ENCODE peak calls at places on chromosome 5, in seven cellular contexts. I, H, K, J, D, R and X are unnamed samples.

GRCh38 chr5:98791110-98791509 is 17.6 kb downstream of the RGMB start:
- DNase-seq in I (no peak), H (no peak), K (no peak), J (no peak), D (no peak), R (no peak), X (no peak)

GRCh38 chr5:120942551-120942950 is 478.5 kb downstream of the PRR16 start:
- DNase-seq in I (no peak), H (no peak), K (no peak), J (no peak), D (no peak), R (no peak), X (no peak)

GRCh38 chr5:108661590-108662219 is 86.0 kb upstream of the FER start:
- DNase-seq in I (no peak), H (no peak), K (no peak), J (no peak), D (peak; percentile 25), R (no peak), X (no peak)

GRCh38 chr5:114319821-114320220 is 42.0 kb upstream of the KCNN2 start:
- DNase-seq in I (no peak), H (no peak), K (no peak), J (no peak), D (no peak), R (no peak), X (no peak)

GRCh38 chr5:28808967-28809810 is 1770.8 kb upstream of the CDH9 start:
- DNase-seq in I (no peak), H (no peak), K (no peak), J (no peak), D (no peak), R (no peak), X (peak; percentile 72)

GRCh38 chr5:64566531-64566930 is 60.7 kb downstream of the RGS7BP start:
- DNase-seq in I (no peak), H (no peak), K (no peak), J (no peak), D (no peak), R (no peak), X (no peak)

GRCh38 chr5:110386782-110387181 is 339.7 kb downstream of the TMEM232 start:
- DNase-seq in I (no peak), H (no peak), K (no peak), J (no peak), D (peak; percentile 12), R (no peak), X (no peak)

GRCh38 chr5:170623576-170624181 is 119.9 kb downstream of the KCNIP1 start:
- DNase-seq in I (no peak), H (no peak), K (peak; percentile 67), J (no peak), D (peak; percentile 86), R (no peak), X (no peak)

GRCh38 chr5:100889896-100890295 is 13.2 kb downstream of the ST8SIA4 start:
- DNase-seq in I (no peak), H (no peak), K (no peak), J (no peak), D (no peak), R (no peak), X (no peak)

GRCh38 chr5:122697171-122697570 is 77.7 kb upstream of the SNX2 start:
- DNase-seq in I (no peak), H (no peak), K (no peak), J (no peak), D (no peak), R (no peak), X (no peak)

GRCh38 chr5:74199005-74199404 is 441.5 kb downstream of the ENC1 start:
- DNase-seq in I (no peak), H (no peak), K (no peak), J (no peak), D (no peak), R (no peak), X (no peak)

GRCh38 chr5:74198156-74198555 is 442.4 kb downstream of the ENC1 start:
- DNase-seq in I (no peak), H (no peak), K (no peak), J (no peak), D (no peak), R (no peak), X (no peak)

GRCh38 chr5:74199436-74200210 is 440.9 kb downstream of the ENC1 start:
- DNase-seq in I (no peak), H (no peak), K (no peak), J (no peak), D (no peak), R (no peak), X (no peak)

GRCh38 chr5:74200560-74200959 is 440.0 kb downstream of the ENC1 start:
- DNase-seq in I (no peak), H (no peak), K (no peak), J (no peak), D (peak; percentile 34), R (no peak), X (no peak)

GRCh38 chr5:74201334-74202081 is 439.0 kb downstream of the ENC1 start:
- DNase-seq in I (no peak), H (peak; percentile 49), K (no peak), J (no peak), D (peak; percentile 75), R (peak; percentile 44), X (no peak)
- TF ChIP-seq CTCF in I (no peak), H (no peak), K (no peak), J (no peak), D (no peak), R (no peak), X (no peak)

DNA sequence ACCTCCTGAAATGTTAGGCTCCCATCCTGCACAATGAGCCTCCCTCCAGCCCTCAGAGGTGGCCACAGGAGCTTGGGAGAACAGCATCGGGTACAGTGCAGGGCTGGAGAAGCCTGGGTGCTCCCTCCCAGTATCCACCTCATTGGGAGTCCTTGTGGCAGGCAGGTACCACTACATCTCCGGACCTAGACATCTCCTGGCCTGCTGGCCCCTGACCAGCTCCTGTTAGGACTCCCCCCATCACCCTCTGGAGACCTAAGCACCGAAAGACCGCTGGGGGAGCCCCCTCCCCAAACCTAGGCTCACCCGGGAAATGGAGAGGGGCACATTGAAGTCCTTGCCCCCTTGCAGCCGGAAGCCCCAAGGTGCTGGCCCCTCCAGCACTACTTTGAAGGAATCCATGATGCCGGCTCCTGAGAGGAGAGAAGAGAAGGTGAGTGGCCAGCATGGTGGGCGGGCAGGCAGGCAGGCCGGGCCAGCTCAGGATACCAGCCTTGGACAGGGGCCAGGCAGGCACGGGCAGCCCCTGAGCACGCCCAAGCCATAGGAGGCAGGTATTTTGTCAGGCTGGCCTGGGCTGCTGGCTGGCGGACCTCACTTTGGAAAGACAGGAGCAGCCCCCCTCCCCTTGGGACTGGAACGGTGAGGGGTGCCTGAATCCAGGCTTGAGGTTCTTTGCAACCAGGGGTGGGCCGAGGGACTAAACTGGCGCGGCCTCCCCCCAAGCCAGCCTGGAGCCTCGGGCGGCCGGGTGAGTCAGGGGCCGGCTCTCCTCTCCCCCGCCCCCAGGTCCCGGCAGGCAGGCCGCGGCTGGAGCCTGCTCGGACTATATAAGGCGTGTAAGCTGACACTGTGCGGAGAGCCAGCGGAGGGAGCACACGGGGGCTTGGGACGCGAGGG is 1.0 kb downstream of the PDLIM7 start:
- DNase-seq in I (no peak), H (peak; percentile 87), K (peak; percentile 66), J (peak; percentile 96), D (peak; percentile 88), R (peak; percentile 69), X (peak; percentile 87)
- TF ChIP-seq CTCF in I (no peak), H (peak; percentile 30), K (peak; percentile 52), J (no peak), D (peak; percentile 37), R (peak; percentile 26), X (peak; percentile 63)

DNA sequence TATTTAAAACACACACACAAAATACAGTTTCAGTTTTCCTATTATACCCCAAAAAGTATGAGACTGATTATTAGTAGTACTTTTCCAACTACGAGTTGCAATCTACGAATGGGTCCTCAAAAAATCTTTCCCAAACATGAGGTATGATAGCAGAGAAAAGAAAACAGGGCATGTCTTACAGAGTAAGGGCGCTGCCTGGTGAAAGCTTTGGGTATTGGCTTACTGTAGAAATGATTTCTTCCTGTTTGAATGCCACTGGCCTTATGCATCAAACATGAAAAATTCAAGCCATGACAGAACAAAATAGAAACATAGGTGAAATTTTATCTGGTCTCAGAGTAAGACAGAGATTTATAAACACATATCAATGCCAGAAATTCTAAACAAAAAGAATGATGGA is 448.0 kb downstream of the SPOCK1 start:
- DNase-seq in I (no peak), H (no peak), K (no peak), J (no peak), D (peak; percentile 36), R (no peak), X (no peak)
- TF ChIP-seq CTCF in I (no peak), H (no peak), K (peak; percentile 45), J (no peak), D (peak; percentile 44), R (peak; percentile 60), X (peak; percentile 54)

DNA sequence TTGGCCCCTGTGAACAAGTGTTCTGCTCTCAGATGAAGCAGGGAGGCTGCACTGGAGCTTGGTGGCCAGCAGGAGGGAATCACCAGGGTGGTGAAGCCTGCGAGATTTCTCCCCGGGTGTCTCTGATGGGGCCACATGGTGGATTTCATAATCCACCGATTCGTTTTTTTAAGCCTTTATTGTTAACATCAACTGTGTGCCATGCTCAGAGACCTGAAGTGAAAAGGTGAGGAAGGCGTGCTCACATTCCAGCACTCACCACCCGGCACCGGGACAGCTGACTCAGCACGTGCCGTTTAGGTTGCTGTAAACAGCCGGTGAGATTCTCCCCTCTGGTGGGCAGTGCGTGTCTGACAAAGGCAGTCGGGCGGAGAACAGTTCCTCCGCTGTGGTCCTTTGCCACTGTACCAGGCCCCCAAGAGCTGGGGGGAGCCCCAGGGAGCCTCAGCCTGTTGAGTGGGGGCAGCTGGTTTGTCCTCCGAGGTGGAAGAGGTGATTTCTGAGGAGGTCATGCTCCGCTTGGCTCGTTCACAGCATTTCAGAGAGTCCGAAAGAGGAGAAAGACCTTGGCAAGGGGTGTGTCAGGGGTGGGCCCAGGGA is 12.7 kb upstream of the AHRR start:
- DNase-seq in I (no peak), H (no peak), K (no peak), J (peak; percentile 78), D (peak; percentile 72), R (no peak), X (peak; percentile 51)
- TF ChIP-seq CTCF in I (no peak), H (no peak), K (peak; percentile 54), J (peak; percentile 19), D (peak; percentile 15), R (peak; percentile 33), X (peak; percentile 57)

DNA sequence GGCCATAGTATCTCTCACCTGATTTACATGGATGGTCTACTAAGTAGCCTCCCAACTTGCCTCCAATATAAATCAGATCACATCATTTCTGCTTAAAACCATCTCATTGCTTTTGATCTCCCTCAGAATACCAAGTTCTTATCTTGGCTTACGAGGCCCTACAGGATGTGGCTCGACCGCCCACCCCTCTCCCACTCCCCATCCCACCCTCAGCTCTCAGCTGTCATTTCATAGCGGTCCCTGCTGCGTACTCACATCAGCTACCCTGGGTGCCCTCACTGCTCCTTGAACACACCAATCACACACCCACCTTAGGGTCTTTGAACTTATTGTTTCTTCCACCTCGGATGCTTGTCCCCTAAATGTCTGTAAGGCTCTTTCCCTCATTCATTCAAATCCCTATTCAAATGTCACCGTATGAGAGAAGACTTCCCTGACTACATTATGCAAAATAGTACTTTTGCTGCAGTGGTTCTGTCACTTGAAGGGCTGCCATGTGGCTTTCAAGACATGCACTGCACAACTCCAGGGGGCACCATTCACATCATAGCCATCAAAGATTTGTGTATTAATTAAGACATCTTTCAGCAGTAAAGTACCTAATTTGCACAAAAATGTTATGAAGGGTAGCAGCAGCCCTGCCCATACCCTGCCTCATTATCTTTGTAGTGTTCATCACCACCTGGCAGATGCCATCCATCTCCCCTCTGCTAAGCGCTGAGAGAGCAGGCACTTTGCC is 171.1 kb downstream of the ENC1 start:
- DNase-seq in I (no peak), H (no peak), K (no peak), J (no peak), D (no peak), R (no peak), X (no peak)
- TF ChIP-seq CTCF in I (no peak), H (no peak), K (no peak), J (no peak), D (no peak), R (no peak), X (peak; percentile 20)